ENCODE peak calls at places on chromosomes 5 and 9, in five cellular contexts. E is AG09309; Z is GM18507; F is neural crest cell; O is activated naive CD4-positive, alpha-beta T cell treated with anti-CD3 and anti-CD28 coated beads for 36 hours. H is an unnamed sample.

GRCh38 chr5:1568201-1568979 is 44.6 kb upstream of the LPCAT1 start:
- DNase-seq in F (no peak), E (peak; percentile 46), Z (no peak), O (no peak), H (peak; percentile 46)

GRCh38 chr5:19837536-19838179 is 150.3 kb downstream of the CDH18 start:
- DNase-seq in E (no peak), F (no peak), O (no peak), Z (no peak), H (no peak)

GRCh38 chr5:114255275-114255674 is 106.6 kb upstream of the KCNN2 start:
- DNase-seq in E (no peak), O (no peak), Z (no peak), F (no peak), H (no peak)

GRCh38 chr5:38466444-38467189 is 89.8 kb downstream of the LIFR start:
- DNase-seq in E (no peak), O (no peak), Z (no peak), F (no peak), H (no peak)

GRCh38 chr9:1042466-1042865 is 7.7 kb upstream of the DMRT2 start:
- DNase-seq in F (peak; percentile 62), Z (no peak), E (no peak), O (peak; percentile 54), H (no peak)

GRCh38 chr9:15246688-15247087 is 60.3 kb downstream of the TTC39B start:
- DNase-seq in F (no peak), O (peak; percentile 14), E (no peak), Z (no peak), H (peak; percentile 63)

GRCh38 chr5:71922584-71923106 is 184.6 kb upstream of the MAP1B start:
- DNase-seq in E (no peak), F (no peak), Z (no peak), O (no peak), H (peak; percentile 82)

GRCh38 chr5:97041239-97041638 is 101.2 kb downstream of the LIX1 start:
- DNase-seq in O (no peak), E (no peak), Z (no peak), F (no peak), H (no peak)

GRCh38 chr9:135641745-135642144 is 2.4 kb upstream of the GLT6D1 start:
- DNase-seq in Z (no peak), E (no peak), F (no peak), O (no peak), H (no peak)

GRCh38 chr9:92986175-92987110 is 39.1 kb downstream of the FGD3 start:
- DNase-seq in F (no peak), Z (no peak), O (peak; percentile 84), E (no peak), H (no peak)

GRCh38 chr5:73506459-73506955 is 8.3 kb downstream of the BTF3 start:
- DNase-seq in Z (no peak), E (no peak), O (no peak), F (no peak), H (no peak)

GRCh38 chr5:155129513-155129880 is 115.9 kb downstream of the KIF4B start:
- DNase-seq in E (no peak), F (no peak), O (no peak), Z (no peak), H (peak; percentile 22)

GRCh38 chr9:79570449-79571308 is 1.1 kb upstream of the TLE4 start:
- DNase-seq in E (no peak), Z (peak; percentile 4), F (peak; percentile 56), O (peak; percentile 62), H (no peak)

GRCh38 chr9:128685636-128686489 is 3.2 kb upstream of the SET start:
- DNase-seq in O (peak; percentile 70), Z (no peak), F (no peak), E (no peak), H (no peak)

GRCh38 chr5:13601152-13601551 is 343.3 kb downstream of the DNAH5 start:
- DNase-seq in E (peak; percentile 18), Z (no peak), F (no peak), O (no peak), H (peak; percentile 26)

GRCh38 chr5:53029608-53030007 is 40.5 kb downstream of the ITGA2 start:
- DNase-seq in O (peak; percentile 29), Z (no peak), F (no peak), E (no peak), H (no peak)

GRCh38 chr5:142677212-142677611 is 8.7 kb downstream of the FGF1 start:
- DNase-seq in E (no peak), O (no peak), F (no peak), Z (no peak), H (no peak)

GRCh38 chr9:132795511-132796303 is 82.4 kb downstream of the AK8 start:
- DNase-seq in Z (no peak), F (no peak), O (no peak), E (no peak), H (no peak)

GRCh38 chr9:110316255-110316921 is 21.3 kb downstream of the TXNDC8 start:
- DNase-seq in Z (peak; percentile 29), E (no peak), O (no peak), F (no peak), H (no peak)

GRCh38 chr5:96752341-96753016 is 55.3 kb downstream of the ERAP1 start:
- DNase-seq in O (peak; percentile 54), F (peak; percentile 58), E (peak; percentile 35), Z (peak; percentile 17), H (no peak)

GRCh38 chr5:42404366-42404765 is 18.9 kb upstream of the GHR start:
- DNase-seq in E (no peak), F (no peak), Z (no peak), O (no peak), H (no peak)

GRCh38 chr5:143195496-143195895 is 208.0 kb downstream of the NR3C1 start:
- DNase-seq in Z (no peak), O (no peak), E (no peak), F (no peak), H (no peak)

GRCh38 chr5:30279237-30279636 is 914.2 kb upstream of the CDH6 start:
- DNase-seq in F (no peak), O (no peak), E (no peak), Z (no peak), H (no peak)

GRCh38 chr9:33044677-33045282 is 19.7 kb downstream of the DNAJA1 start:
- DNase-seq in F (no peak), E (no peak), Z (no peak), O (peak; percentile 30), H (no peak)

GRCh38 chr9:108273988-108274387 is 581.8 kb downstream of the ACTL7B start:
- DNase-seq in F (no peak), E (no peak), Z (no peak), O (no peak), H (no peak)

H was measured in epithelial cell of prostate.